ENCODE peak calls at places on chromosome 10, in nine cellular contexts. One of them, this sample, is unnamed.
A peak's percentile ranks its signal among the peaks of the same experiment; 100 is the strongest.

GRCh38 chr10:132692311-132692710 is 93.6 kb downstream of the NKX6-2 start:
- DNase-seq in stomach: no peak
- DNase-seq in sigmoid colon: no peak
- DNase-seq in heart left ventricle: no peak
- DNase-seq in SK-N-SH: no peak
- DNase-seq in CD8-positive, alpha-beta T cell: no peak
- DNase-seq in suprapubic skin: no peak
- DNase-seq in heart right ventricle: no peak
- DNase-seq in endothelial cell of umbilical vein: no peak
- DNase-seq in this sample: no peak

GRCh38 chr10:11397980-11398580 is 213.4 kb downstream of the USP6NL start:
- DNase-seq in stomach: no peak
- DNase-seq in sigmoid colon: peak; percentile 78
- DNase-seq in heart left ventricle: peak; percentile 42
- DNase-seq in SK-N-SH: no peak
- DNase-seq in CD8-positive, alpha-beta T cell: no peak
- DNase-seq in suprapubic skin: peak; percentile 75
- DNase-seq in heart right ventricle: peak; percentile 32
- DNase-seq in endothelial cell of umbilical vein: no peak
- DNase-seq in this sample: no peak

GRCh38 chr10:132132391-132132841 is 54.3 kb upstream of the DPYSL4 start:
- DNase-seq in stomach: no peak
- DNase-seq in sigmoid colon: no peak
- DNase-seq in heart left ventricle: no peak
- DNase-seq in SK-N-SH: peak; percentile 54
- DNase-seq in CD8-positive, alpha-beta T cell: no peak
- DNase-seq in suprapubic skin: no peak
- DNase-seq in heart right ventricle: no peak
- DNase-seq in endothelial cell of umbilical vein: no peak
- DNase-seq in this sample: no peak

GRCh38 chr10:88253622-88254021 is 329.5 kb downstream of the RNLS start:
- DNase-seq in stomach: no peak
- DNase-seq in sigmoid colon: no peak
- DNase-seq in heart left ventricle: no peak
- DNase-seq in SK-N-SH: no peak
- DNase-seq in CD8-positive, alpha-beta T cell: no peak
- DNase-seq in suprapubic skin: no peak
- DNase-seq in heart right ventricle: no peak
- DNase-seq in endothelial cell of umbilical vein: no peak
- DNase-seq in this sample: no peak

GRCh38 chr10:85646312-85646711 is 720.3 kb downstream of the GRID1 start:
- DNase-seq in stomach: no peak
- DNase-seq in sigmoid colon: no peak
- DNase-seq in heart left ventricle: no peak
- DNase-seq in SK-N-SH: no peak
- DNase-seq in CD8-positive, alpha-beta T cell: no peak
- DNase-seq in suprapubic skin: no peak
- DNase-seq in heart right ventricle: no peak
- DNase-seq in endothelial cell of umbilical vein: peak; percentile 11
- DNase-seq in this sample: no peak

GRCh38 chr10:92846-93245 is 42.4 kb upstream of the ZMYND11 start:
- DNase-seq in stomach: no peak
- DNase-seq in sigmoid colon: no peak
- DNase-seq in heart left ventricle: no peak
- DNase-seq in SK-N-SH: no peak
- DNase-seq in CD8-positive, alpha-beta T cell: no peak
- DNase-seq in suprapubic skin: no peak
- DNase-seq in heart right ventricle: no peak
- DNase-seq in endothelial cell of umbilical vein: no peak
- DNase-seq in this sample: no peak

GRCh38 chr10:126634347-126634746 is 36.1 kb downstream of the C10orf90 start:
- DNase-seq in stomach: no peak
- DNase-seq in sigmoid colon: no peak
- DNase-seq in heart left ventricle: no peak
- DNase-seq in SK-N-SH: no peak
- DNase-seq in CD8-positive, alpha-beta T cell: no peak
- DNase-seq in suprapubic skin: no peak
- DNase-seq in heart right ventricle: no peak
- DNase-seq in endothelial cell of umbilical vein: no peak
- DNase-seq in this sample: no peak

GRCh38 chr10:80356563-80356999 is at the start of the genes DYDC1 and DYDC2:
- DNase-seq in stomach: peak; percentile 55
- DNase-seq in sigmoid colon: peak; percentile 65
- DNase-seq in heart left ventricle: peak; percentile 27
- DNase-seq in SK-N-SH: peak; percentile 83
- DNase-seq in CD8-positive, alpha-beta T cell: no peak
- DNase-seq in suprapubic skin: no peak
- DNase-seq in heart right ventricle: peak; percentile 22
- DNase-seq in endothelial cell of umbilical vein: no peak
- DNase-seq in this sample: peak; percentile 73

GRCh38 chr10:28838908-28839307 is 161.6 kb downstream of the BAMBI start:
- DNase-seq in stomach: peak; percentile 37
- DNase-seq in sigmoid colon: no peak
- DNase-seq in heart left ventricle: no peak
- DNase-seq in SK-N-SH: no peak
- DNase-seq in CD8-positive, alpha-beta T cell: no peak
- DNase-seq in suprapubic skin: no peak
- DNase-seq in heart right ventricle: no peak
- DNase-seq in endothelial cell of umbilical vein: peak; percentile 11
- DNase-seq in this sample: no peak

GRCh38 chr10:34647157-34647556 is 167.9 kb downstream of the PARD3 start:
- DNase-seq in stomach: no peak
- DNase-seq in sigmoid colon: no peak
- DNase-seq in heart left ventricle: no peak
- DNase-seq in SK-N-SH: no peak
- DNase-seq in CD8-positive, alpha-beta T cell: no peak
- DNase-seq in suprapubic skin: no peak
- DNase-seq in heart right ventricle: no peak
- DNase-seq in endothelial cell of umbilical vein: no peak
- DNase-seq in this sample: no peak

DNA sequence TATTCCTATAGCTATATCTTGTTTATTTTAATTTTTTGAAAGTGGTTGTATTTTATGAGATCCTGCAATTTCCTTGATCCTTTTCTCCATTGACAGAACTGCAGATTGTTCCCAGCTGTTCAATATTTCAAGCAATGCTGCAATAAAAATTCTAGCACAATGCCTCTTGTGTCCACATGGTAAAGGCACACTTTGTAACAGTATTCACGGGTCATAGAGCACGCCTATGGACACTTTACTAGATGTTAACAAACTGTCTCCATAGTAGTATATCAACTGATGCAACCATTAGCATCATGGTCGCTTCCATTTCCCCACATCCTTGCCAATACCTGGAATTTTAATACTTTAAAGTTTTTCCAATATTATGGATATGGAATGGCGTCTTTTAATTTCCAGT is 123.9 kb upstream of the FZD8 start:
- DNase-seq in stomach: no peak
- DNase-seq in sigmoid colon: no peak
- DNase-seq in heart left ventricle: no peak
- DNase-seq in SK-N-SH: no peak
- DNase-seq in CD8-positive, alpha-beta T cell: no peak
- DNase-seq in suprapubic skin: no peak
- DNase-seq in heart right ventricle: no peak
- DNase-seq in endothelial cell of umbilical vein: no peak
- DNase-seq in this sample: no peak
- TF ChIP-seq CTCF in stomach: no peak
- TF ChIP-seq CTCF in sigmoid colon: no peak
- TF ChIP-seq CTCF in heart left ventricle: no peak
- TF ChIP-seq CTCF in SK-N-SH: no peak
- TF ChIP-seq CTCF in CD8-positive, alpha-beta T cell: no peak
- TF ChIP-seq CTCF in suprapubic skin: no peak
- TF ChIP-seq CTCF in heart right ventricle: no peak
- TF ChIP-seq CTCF in endothelial cell of umbilical vein: no peak
- TF ChIP-seq CTCF in this sample: no peak

DNA sequence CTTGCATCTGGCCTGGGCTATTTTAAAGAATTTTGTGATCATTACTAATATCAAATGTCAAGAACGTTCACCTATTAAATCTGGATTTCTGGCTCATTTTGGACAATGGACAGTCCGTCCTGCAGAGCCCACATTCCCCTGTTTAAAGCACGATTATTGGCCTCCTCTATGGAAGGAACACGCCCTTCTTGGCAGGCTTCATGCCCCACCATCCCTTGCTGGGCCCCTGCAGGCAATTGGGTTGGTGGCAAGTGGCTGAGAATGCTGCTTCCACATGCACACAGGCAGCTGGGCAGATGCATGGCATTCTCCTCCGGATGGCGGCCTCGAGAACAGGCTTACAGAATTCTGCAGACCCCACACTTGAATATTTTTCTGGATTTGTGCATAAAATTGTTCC is 305.8 kb upstream of the MKI67 start:
- DNase-seq in stomach: no peak
- DNase-seq in sigmoid colon: no peak
- DNase-seq in heart left ventricle: no peak
- DNase-seq in SK-N-SH: no peak
- DNase-seq in CD8-positive, alpha-beta T cell: no peak
- DNase-seq in suprapubic skin: no peak
- DNase-seq in heart right ventricle: no peak
- DNase-seq in endothelial cell of umbilical vein: no peak
- DNase-seq in this sample: no peak
- H3K9me3 ChIP-seq in stomach: no peaks in the 10 kb centered on the region
- H3K9me3 ChIP-seq in sigmoid colon: no peaks in the 10 kb centered on the region
- H3K9me3 ChIP-seq in heart left ventricle: no peaks in the 10 kb centered on the region
- H3K9me3 ChIP-seq in SK-N-SH: no peaks in the 10 kb centered on the region
- H3K9me3 ChIP-seq in CD8-positive, alpha-beta T cell: no peaks in the 10 kb centered on the region
- H3K9me3 ChIP-seq in suprapubic skin: no peaks in the 10 kb centered on the region
- H3K9me3 ChIP-seq in heart right ventricle: no peaks in the 10 kb centered on the region
- H3K9me3 ChIP-seq in endothelial cell of umbilical vein: no peaks in the 10 kb centered on the region
- H3K9me3 ChIP-seq in this sample: no peaks in the 10 kb centered on the region

GRCh38 chr10:13180788-13181187 is 19.4 kb downstream of the MCM10 start:
- DNase-seq in stomach: no peak
- DNase-seq in sigmoid colon: no peak
- DNase-seq in heart left ventricle: no peak
- DNase-seq in SK-N-SH: no peak
- DNase-seq in CD8-positive, alpha-beta T cell: no peak
- DNase-seq in suprapubic skin: no peak
- DNase-seq in heart right ventricle: no peak
- DNase-seq in endothelial cell of umbilical vein: no peak
- DNase-seq in this sample: no peak
- H3K36me3 ChIP-seq in stomach: no peaks in the 10 kb centered on the region
- H3K36me3 ChIP-seq in sigmoid colon: no peaks in the 10 kb centered on the region
- H3K36me3 ChIP-seq in heart left ventricle: no peaks in the 10 kb centered on the region
- H3K36me3 ChIP-seq in SK-N-SH: peaks cover 10% of the 10 kb centered on the region
- H3K36me3 ChIP-seq in CD8-positive, alpha-beta T cell: no peaks in the 10 kb centered on the region
- H3K36me3 ChIP-seq in suprapubic skin: no peaks in the 10 kb centered on the region
- H3K36me3 ChIP-seq in heart right ventricle: no peaks in the 10 kb centered on the region
- H3K36me3 ChIP-seq in endothelial cell of umbilical vein: no peaks in the 10 kb centered on the region
- H3K36me3 ChIP-seq in this sample: no peaks in the 10 kb centered on the region

GRCh38 chr10:52949899-52950298 is 177.3 kb upstream of the MBL2 start:
- DNase-seq in stomach: no peak
- DNase-seq in sigmoid colon: no peak
- DNase-seq in heart left ventricle: no peak
- DNase-seq in SK-N-SH: no peak
- DNase-seq in CD8-positive, alpha-beta T cell: no peak
- DNase-seq in suprapubic skin: no peak
- DNase-seq in heart right ventricle: no peak
- DNase-seq in endothelial cell of umbilical vein: no peak
- DNase-seq in this sample: no peak
- TF ChIP-seq CTCF in stomach: peak; percentile 15
- TF ChIP-seq CTCF in sigmoid colon: no peak
- TF ChIP-seq CTCF in heart left ventricle: no peak
- TF ChIP-seq CTCF in SK-N-SH: peak; percentile 13
- TF ChIP-seq CTCF in CD8-positive, alpha-beta T cell: no peak
- TF ChIP-seq CTCF in suprapubic skin: no peak
- TF ChIP-seq CTCF in heart right ventricle: no peak
- TF ChIP-seq CTCF in endothelial cell of umbilical vein: no peak
- TF ChIP-seq CTCF in this sample: no peak

DNA sequence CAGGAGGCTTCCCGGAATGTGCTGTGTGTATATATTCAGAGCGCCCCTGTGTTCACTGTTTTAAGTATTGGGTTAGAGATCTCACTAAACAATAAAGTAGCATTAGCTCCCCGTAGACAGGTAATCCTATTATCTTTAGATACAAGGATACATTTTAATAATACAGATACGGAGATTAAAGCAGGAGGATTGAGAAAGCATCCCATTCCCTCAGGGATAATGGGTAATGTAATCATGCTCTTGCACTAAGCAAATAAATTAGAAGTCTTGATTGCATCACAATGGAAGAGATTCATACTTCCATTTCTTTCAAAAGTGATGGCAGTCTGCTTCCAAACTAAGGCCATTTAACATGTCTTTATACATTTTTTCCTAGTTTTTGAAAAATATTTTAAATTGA is 809.0 kb downstream of the NRG3 start:
- DNase-seq in stomach: no peak
- DNase-seq in sigmoid colon: no peak
- DNase-seq in heart left ventricle: no peak
- DNase-seq in SK-N-SH: peak; percentile 45
- DNase-seq in CD8-positive, alpha-beta T cell: no peak
- DNase-seq in suprapubic skin: no peak
- DNase-seq in heart right ventricle: no peak
- DNase-seq in endothelial cell of umbilical vein: no peak
- DNase-seq in this sample: no peak
- H3K9me3 ChIP-seq in stomach: no peaks in the 10 kb centered on the region
- H3K9me3 ChIP-seq in sigmoid colon: no peaks in the 10 kb centered on the region
- H3K9me3 ChIP-seq in heart left ventricle: peaks cover 3% of the 10 kb centered on the region
- H3K9me3 ChIP-seq in SK-N-SH: no peaks in the 10 kb centered on the region
- H3K9me3 ChIP-seq in CD8-positive, alpha-beta T cell: no peaks in the 10 kb centered on the region
- H3K9me3 ChIP-seq in suprapubic skin: no peaks in the 10 kb centered on the region
- H3K9me3 ChIP-seq in heart right ventricle: no peaks in the 10 kb centered on the region
- H3K9me3 ChIP-seq in endothelial cell of umbilical vein: no peaks in the 10 kb centered on the region
- H3K9me3 ChIP-seq in this sample: no peaks in the 10 kb centered on the region

GRCh38 chr10:26733750-26734568 is 36.5 kb downstream of the PDSS1 start:
- DNase-seq in stomach: peak; percentile 43
- DNase-seq in sigmoid colon: no peak
- DNase-seq in heart left ventricle: no peak
- DNase-seq in SK-N-SH: no peak
- DNase-seq in CD8-positive, alpha-beta T cell: no peak
- DNase-seq in suprapubic skin: no peak
- DNase-seq in heart right ventricle: no peak
- DNase-seq in endothelial cell of umbilical vein: no peak
- DNase-seq in this sample: no peak

GRCh38 chr10:26738354-26738753 is 40.9 kb downstream of the PDSS1 start:
- DNase-seq in stomach: no peak
- DNase-seq in sigmoid colon: no peak
- DNase-seq in heart left ventricle: no peak
- DNase-seq in SK-N-SH: no peak
- DNase-seq in CD8-positive, alpha-beta T cell: no peak
- DNase-seq in suprapubic skin: no peak
- DNase-seq in heart right ventricle: no peak
- DNase-seq in endothelial cell of umbilical vein: no peak
- DNase-seq in this sample: no peak

GRCh38 chr10:26737730-26738129 is 40.2 kb downstream of the PDSS1 start:
- DNase-seq in stomach: no peak
- DNase-seq in sigmoid colon: no peak
- DNase-seq in heart left ventricle: no peak
- DNase-seq in SK-N-SH: no peak
- DNase-seq in CD8-positive, alpha-beta T cell: no peak
- DNase-seq in suprapubic skin: no peak
- DNase-seq in heart right ventricle: no peak
- DNase-seq in endothelial cell of umbilical vein: no peak
- DNase-seq in this sample: peak; percentile 49

GRCh38 chr10:26739087-26739631 is 41.7 kb downstream of the PDSS1 start:
- DNase-seq in stomach: no peak
- DNase-seq in sigmoid colon: no peak
- DNase-seq in heart left ventricle: no peak
- DNase-seq in SK-N-SH: no peak
- DNase-seq in CD8-positive, alpha-beta T cell: no peak
- DNase-seq in suprapubic skin: no peak
- DNase-seq in heart right ventricle: no peak
- DNase-seq in endothelial cell of umbilical vein: no peak
- DNase-seq in this sample: no peak

GRCh38 chr10:26735435-26735834 is 37.9 kb downstream of the PDSS1 start:
- DNase-seq in stomach: no peak
- DNase-seq in sigmoid colon: no peak
- DNase-seq in heart left ventricle: no peak
- DNase-seq in SK-N-SH: no peak
- DNase-seq in CD8-positive, alpha-beta T cell: no peak
- DNase-seq in suprapubic skin: no peak
- DNase-seq in heart right ventricle: no peak
- DNase-seq in endothelial cell of umbilical vein: no peak
- DNase-seq in this sample: no peak
- H3K36me3 ChIP-seq in stomach: peaks cover 48% of the 10 kb centered on the region
- H3K36me3 ChIP-seq in sigmoid colon: no peaks in the 10 kb centered on the region
- H3K36me3 ChIP-seq in heart left ventricle: peaks cover 24% of the 10 kb centered on the region
- H3K36me3 ChIP-seq in SK-N-SH: peaks cover 22% of the 10 kb centered on the region
- H3K36me3 ChIP-seq in CD8-positive, alpha-beta T cell: no peaks in the 10 kb centered on the region
- H3K36me3 ChIP-seq in suprapubic skin: peaks cover 26% of the 10 kb centered on the region
- H3K36me3 ChIP-seq in heart right ventricle: no peaks in the 10 kb centered on the region
- H3K36me3 ChIP-seq in endothelial cell of umbilical vein: peaks cover 4% of the 10 kb centered on the region
- H3K36me3 ChIP-seq in this sample: peaks cover 63% of the 10 kb centered on the region

This sample was measured in upper lobe of left lung.